ENCODE peak calls at places on chromosome 13, in seven cellular contexts. P is adrenal gland, N is right lobe of liver, T is tibial nerve, K is neuronal stem cell, Q is ovary, M is transverse colon. A is an unnamed sample.

GRCh38 chr13:67063036-67063435 is 167.1 kb downstream of the PCDH9 start:
- DNase-seq in Q (no peak), N (no peak), P (no peak), M (no peak), T (no peak), K (no peak), A (no peak)

GRCh38 chr13:41384749-41385503 is 72.4 kb upstream of the RGCC start:
- DNase-seq in N (no peak), P (no peak), M (no peak), K (no peak), T (no peak), Q (no peak), A (no peak)

GRCh38 chr13:48801255-48801654 is 147.5 kb downstream of the CYSLTR2 start:
- DNase-seq in T (no peak), Q (no peak), N (no peak), K (no peak), M (no peak), P (no peak), A (no peak)

GRCh38 chr13:46575843-46576242 is 22.9 kb downstream of the LRCH1 start:
- DNase-seq in Q (no peak), K (no peak), P (peak; percentile 38), N (no peak), M (no peak), T (no peak), A (no peak)

GRCh38 chr13:30113531-30113930 is 193.8 kb downstream of the KATNAL1 start:
- DNase-seq in K (no peak), P (no peak), T (no peak), N (no peak), Q (no peak), M (no peak), A (no peak)

GRCh38 chr13:110374644-110375370 is 67.7 kb downstream of the COL4A2 start:
- DNase-seq in P (no peak), M (no peak), K (no peak), Q (no peak), T (no peak), N (no peak), A (no peak)

GRCh38 chr13:72716776-72717175 is 10.7 kb downstream of the MZT1 start:
- DNase-seq in M (no peak), Q (no peak), P (no peak), T (no peak), K (no peak), N (no peak), A (no peak)

GRCh38 chr13:28820099-28821051 is at the start of gene MTUS2:
- DNase-seq in P (no peak), K (peak; percentile 6), T (no peak), N (peak; percentile 53), Q (no peak), M (no peak), A (no peak)

GRCh38 chr13:79451500-79451962 is 29.4 kb upstream of the NDFIP2 start:
- DNase-seq in N (no peak), M (peak; percentile 26), K (no peak), P (peak; percentile 60), T (no peak), Q (no peak), A (peak; percentile 56)

GRCh38 chr13:70623260-70623659 is 515.0 kb upstream of the KLHL1 start:
- DNase-seq in K (no peak), Q (no peak), T (no peak), N (no peak), M (no peak), P (no peak), A (no peak)

GRCh38 chr13:111901301-111901905 is 165.5 kb upstream of the SOX1 start:
- DNase-seq in P (no peak), M (no peak), T (no peak), K (no peak), N (no peak), Q (no peak), A (no peak)

GRCh38 chr13:19713186-19713965 is 69.4 kb downstream of the PSPC1 start:
- DNase-seq in T (no peak), K (no peak), N (no peak), P (no peak), Q (no peak), M (no peak), A (no peak)

GRCh38 chr13:41019578-41020347 is 647 bp upstream of the ELF1 start:
- DNase-seq in T (no peak), M (no peak), P (no peak), N (no peak), K (no peak), Q (no peak), A (no peak)

GRCh38 chr13:111315347-111315995 is 5.0 kb upstream of the TEX29 start:
- DNase-seq in N (no peak), K (no peak), T (no peak), Q (no peak), P (no peak), M (no peak), A (no peak)

GRCh38 chr13:42395066-42395821 is 123.3 kb downstream of the AKAP11 start:
- DNase-seq in K (no peak), M (no peak), P (no peak), N (no peak), T (no peak), Q (no peak), A (no peak)

GRCh38 chr13:71368301-71368700 is 498.7 kb downstream of the DACH1 start:
- DNase-seq in M (no peak), T (no peak), N (no peak), P (no peak), Q (no peak), K (no peak), A (no peak)

GRCh38 chr13:45374917-45375316 is 33.9 kb upstream of the TPT1 start:
- DNase-seq in K (no peak), T (no peak), Q (no peak), P (no peak), N (no peak), M (no peak), A (no peak)

GRCh38 chr13:110479215-110479545 is 82.3 kb downstream of the RAB20 start:
- DNase-seq in K (no peak), T (no peak), N (no peak), Q (no peak), M (no peak), P (no peak), A (no peak)

GRCh38 chr13:105908581-105908980 is 626.9 kb downstream of the EFNB2 start:
- DNase-seq in K (no peak), T (no peak), M (no peak), N (no peak), P (no peak), Q (no peak), A (no peak)

GRCh38 chr13:80469105-80469840 is 128.3 kb upstream of the SPRY2 start:
- DNase-seq in T (no peak), Q (no peak), K (no peak), N (no peak), P (no peak), M (no peak), A (no peak)

GRCh38 chr13:111319521-111319920 is 921 bp upstream of the TEX29 start:
- DNase-seq in M (no peak), P (no peak), T (no peak), K (no peak), N (no peak), Q (no peak), A (no peak)

GRCh38 chr13:26133851-26134250 is 82.0 kb upstream of the SHISA2 start:
- DNase-seq in T (no peak), K (no peak), M (no peak), Q (no peak), N (no peak), P (no peak), A (no peak)

GRCh38 chr13:23941216-23941615 is 43.9 kb upstream of the C1QTNF9B start:
- DNase-seq in M (no peak), P (no peak), Q (no peak), N (no peak), T (no peak), K (no peak), A (no peak)

GRCh38 chr13:67147257-67148218 is 82.6 kb downstream of the PCDH9 start:
- DNase-seq in P (no peak), T (no peak), Q (no peak), M (no peak), N (no peak), K (no peak), A (no peak)

GRCh38 chr13:73542446-73542845 is 483.6 kb downstream of the KLF5 start:
- DNase-seq in M (no peak), N (no peak), P (no peak), K (no peak), Q (no peak), T (no peak), A (no peak)

GRCh38 chr13:35649162-35649561 is 172.7 kb upstream of the MAB21L1 start:
- DNase-seq in P (no peak), Q (no peak), N (no peak), M (no peak), T (peak; percentile 18), K (no peak), A (no peak)

GRCh38 chr13:44416297-44416696 is 42.7 kb downstream of the SERP2 start:
- DNase-seq in P (no peak), M (no peak), Q (no peak), T (no peak), N (no peak), K (no peak), A (no peak)

GRCh38 chr13:95260031-95260525 is 41.2 kb downstream of the ABCC4 start:
- DNase-seq in K (no peak), P (no peak), Q (no peak), T (no peak), N (no peak), M (no peak), A (no peak)
- H3K4me1 ChIP-seq in K (no peaks in the 10 kb centered on the region), P (no peaks in the 10 kb centered on the region), Q (no peaks in the 10 kb centered on the region), T (no peaks in the 10 kb centered on the region), N (no peaks in the 10 kb centered on the region), M (no peaks in the 10 kb centered on the region), A (no peaks in the 10 kb centered on the region)

DNA sequence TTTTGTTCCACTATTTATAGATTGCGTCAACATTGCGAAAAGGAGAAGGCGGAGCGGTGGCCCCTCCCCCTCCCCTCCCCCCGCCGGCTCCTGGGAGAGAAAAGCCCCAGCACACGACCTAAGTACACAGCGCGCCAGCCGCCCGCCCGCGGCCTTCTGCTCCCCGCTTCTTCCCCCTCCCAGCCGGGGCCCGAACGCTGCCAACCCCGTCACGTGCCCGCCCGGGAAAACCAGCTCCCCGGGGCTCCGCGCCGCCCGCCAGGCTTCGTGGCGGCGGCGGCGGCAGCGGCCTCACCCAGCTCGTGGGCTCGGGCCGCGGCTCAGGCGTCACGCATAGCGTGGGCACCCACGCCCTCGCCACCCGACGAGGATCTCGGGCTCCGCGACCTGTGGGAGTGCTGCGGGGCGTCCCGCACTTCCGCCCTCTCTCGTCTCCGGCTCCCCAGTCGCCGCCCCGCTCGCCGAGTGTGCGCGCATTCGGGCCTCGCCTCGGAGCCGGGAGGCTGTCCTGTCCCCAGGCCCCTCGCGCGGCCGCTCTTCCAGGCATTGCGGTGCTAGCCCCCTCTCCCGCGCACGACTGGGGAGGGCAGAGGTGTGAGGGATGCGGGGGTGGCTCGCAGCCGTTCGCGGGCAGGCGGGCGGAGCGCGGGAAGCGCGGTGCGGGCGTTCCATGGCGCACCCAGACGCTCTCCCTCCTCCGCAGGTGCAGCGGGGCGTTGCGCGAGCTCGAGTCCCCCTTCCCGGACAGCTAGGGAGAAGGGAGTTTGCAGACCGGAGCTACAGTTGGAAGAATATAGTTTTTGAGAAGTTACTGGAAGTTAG is 110.5 kb downstream of the KCNRG start:
- DNase-seq in K (peak; percentile 75), P (peak; percentile 96), N (peak; percentile 98), M (peak; percentile 96), Q (peak; percentile 89), T (peak; percentile 95), A (peak; percentile 96)
- H3K4me1 ChIP-seq in K (peaks cover 23% of the 10 kb centered on the region), P (peaks cover 38% of the 10 kb centered on the region), N (peaks cover 17% of the 10 kb centered on the region), M (peaks cover 53% of the 10 kb centered on the region), Q (peaks cover 2% of the 10 kb centered on the region), T (peaks cover 39% of the 10 kb centered on the region), A (peaks cover 12% of the 10 kb centered on the region)

GRCh38 chr13:102316732-102317131 is 85.1 kb downstream of the FGF14 start:
- DNase-seq in T (no peak), Q (no peak), K (no peak), M (no peak), N (no peak), P (no peak), A (no peak)
- H3K4me1 ChIP-seq in T (no peaks in the 10 kb centered on the region), Q (no peaks in the 10 kb centered on the region), K (no peaks in the 10 kb centered on the region), M (no peaks in the 10 kb centered on the region), N (peaks cover 7% of the 10 kb centered on the region), P (no peaks in the 10 kb centered on the region), A (no peaks in the 10 kb centered on the region)

GRCh38 chr13:99722931-99723330 is 221.7 kb downstream of the TM9SF2 start:
- DNase-seq in P (no peak), Q (no peak), T (no peak), M (no peak), K (no peak), N (no peak), A (no peak)
- H3K4me1 ChIP-seq in P (no peaks in the 10 kb centered on the region), Q (no peaks in the 10 kb centered on the region), T (no peaks in the 10 kb centered on the region), M (peaks cover 19% of the 10 kb centered on the region), K (peaks cover 66% of the 10 kb centered on the region), N (no peaks in the 10 kb centered on the region), A (no peaks in the 10 kb centered on the region)

A was measured in left lung.